ENCODE peak calls at places on chromosomes 2 and 18, in eight cellular contexts. Y is MM.1S, L is OCI-LY7, H is gastrocnemius medialis, E is prostate gland, I is A549, J is Peyer's patch, O is heart right ventricle. X is an unnamed sample.

GRCh38 chr2:10087360-10087759 is 7.1 kb upstream of the CYS1 start:
- DNase-seq in Y (no peak), L (no peak), H (no peak), E (no peak), I (no peak), J (no peak), O (no peak), X (peak; percentile 38)

GRCh38 chr2:149307014-149307413 is 23.4 kb upstream of the LYPD6 start:
- DNase-seq in Y (no peak), L (no peak), H (no peak), E (no peak), I (no peak), J (no peak), O (no peak), X (no peak)

GRCh38 chr2:73105511-73105971 is 7.2 kb downstream of the RAB11FIP5 start:
- DNase-seq in Y (no peak), L (no peak), H (no peak), E (no peak), I (no peak), J (no peak), O (no peak), X (no peak)

GRCh38 chr18:41391616-41392610 is 563.1 kb upstream of the PIK3C3 start:
- DNase-seq in Y (peak; percentile 22), L (no peak), H (no peak), E (peak; percentile 33), I (peak; percentile 1), J (no peak), O (peak; percentile 54), X (no peak)

GRCh38 chr2:238137885-238138284 is 583 bp upstream of the KLHL30 start:
- DNase-seq in Y (no peak), L (no peak), H (no peak), E (no peak), I (no peak), J (no peak), O (no peak), X (peak; percentile 10)

GRCh38 chr2:101473911-101474751 is 781 bp downstream of the RFX8 start:
- DNase-seq in Y (no peak), L (no peak), H (no peak), E (no peak), I (no peak), J (peak; percentile 52), O (peak; percentile 71), X (peak; percentile 16)

GRCh38 chr2:151287513-151288250 is 1.8 kb downstream of the NMI start:
- DNase-seq in Y (no peak), L (no peak), H (no peak), E (no peak), I (no peak), J (no peak), O (no peak), X (no peak)

GRCh38 chr2:231033147-231034132 is 3.9 kb upstream of the C2orf72 start:
- DNase-seq in Y (no peak), L (no peak), H (no peak), E (no peak), I (no peak), J (no peak), O (no peak), X (no peak)

GRCh38 chr18:23793985-23794867 is 105.0 kb downstream of the LAMA3 start:
- DNase-seq in Y (no peak), L (no peak), H (no peak), E (no peak), I (no peak), J (no peak), O (no peak), X (no peak)

GRCh38 chr2:3185256-3185655 is 192.4 kb downstream of the EIPR1 start:
- DNase-seq in Y (no peak), L (no peak), H (no peak), E (no peak), I (no peak), J (no peak), O (no peak), X (no peak)

GRCh38 chr2:29117636-29118303 is 2.6 kb downstream of the CLIP4 start:
- DNase-seq in Y (no peak), L (no peak), H (no peak), E (no peak), I (peak; percentile 79), J (no peak), O (no peak), X (no peak)

GRCh38 chr18:22547807-22548561 is 130.3 kb upstream of the CTAGE1 start:
- DNase-seq in Y (no peak), L (no peak), H (no peak), E (no peak), I (no peak), J (no peak), O (no peak), X (no peak)

GRCh38 chr2:15955232-15955983 is 15.1 kb downstream of the MYCN start:
- DNase-seq in Y (no peak), L (no peak), H (no peak), E (peak; percentile 19), I (no peak), J (no peak), O (no peak), X (no peak)

GRCh38 chr2:15956230-15956629 is 15.9 kb downstream of the MYCN start:
- DNase-seq in Y (no peak), L (no peak), H (no peak), E (no peak), I (no peak), J (no peak), O (no peak), X (no peak)

GRCh38 chr2:15957881-15958713 is 17.7 kb downstream of the MYCN start:
- DNase-seq in Y (no peak), L (no peak), H (no peak), E (no peak), I (no peak), J (no peak), O (no peak), X (no peak)

GRCh38 chr2:15956751-15957736 is 16.7 kb downstream of the MYCN start:
- DNase-seq in Y (no peak), L (no peak), H (no peak), E (no peak), I (no peak), J (no peak), O (no peak), X (no peak)

GRCh38 chr2:15959331-15960153 is 19.2 kb downstream of the MYCN start:
- DNase-seq in Y (no peak), L (no peak), H (no peak), E (no peak), I (no peak), J (no peak), O (no peak), X (no peak)
- H3K9me3 ChIP-seq in Y (no peaks in the 10 kb centered on the region), L (no peaks in the 10 kb centered on the region), H (no peaks in the 10 kb centered on the region), E (no peaks in the 10 kb centered on the region), I (no peaks in the 10 kb centered on the region), J (no peaks in the 10 kb centered on the region), O (peaks cover 9% of the 10 kb centered on the region), X (no peaks in the 10 kb centered on the region)

GRCh38 chr2:225122582-225123486 is 80.6 kb upstream of the DOCK10 start:
- DNase-seq in Y (peak; percentile 15), L (peak; percentile 44), H (no peak), E (no peak), I (no peak), J (no peak), O (no peak), X (peak; percentile 57)
- TF ChIP-seq CTCF in Y (peak; percentile 30), L (peak; percentile 74), H (no peak), E (peak; percentile 48), I (peak; percentile 49), J (peak; percentile 48), O (peak; percentile 45), X (peak; percentile 30)

DNA sequence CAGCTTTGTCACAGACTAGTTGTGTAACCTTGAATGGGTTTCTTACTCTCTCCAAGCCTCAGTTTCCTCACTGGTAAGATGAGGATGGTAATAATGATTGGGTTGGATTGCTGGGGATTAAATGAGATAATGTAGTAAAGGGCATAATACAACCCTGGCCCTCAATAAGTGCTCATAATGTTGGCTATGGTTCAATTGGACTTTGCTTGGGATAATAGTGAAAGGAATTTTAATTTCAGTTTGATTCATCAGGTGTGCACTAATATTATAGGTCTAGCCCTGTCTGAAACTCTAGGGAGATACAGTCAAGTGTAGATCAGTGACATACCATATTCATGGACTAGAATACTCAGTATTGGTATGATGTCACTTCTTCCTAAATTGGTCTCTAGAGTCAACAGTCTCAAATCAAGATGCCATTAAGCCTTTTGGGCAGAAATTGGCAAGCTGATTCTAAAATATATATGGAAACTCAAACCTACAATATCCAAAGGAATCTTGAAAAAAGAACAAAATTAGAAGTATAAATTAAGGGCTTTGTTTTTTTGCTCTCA is 161.4 kb downstream of the SMAD7 start:
- DNase-seq in Y (no peak), L (no peak), H (no peak), E (no peak), I (no peak), J (no peak), O (no peak), X (no peak)
- H3K9me3 ChIP-seq in Y (no peaks in the 10 kb centered on the region), L (no peaks in the 10 kb centered on the region), H (no peaks in the 10 kb centered on the region), E (no peaks in the 10 kb centered on the region), I (no peaks in the 10 kb centered on the region), J (no peaks in the 10 kb centered on the region), O (no peaks in the 10 kb centered on the region), X (no peaks in the 10 kb centered on the region)

GRCh38 chr2:222982010-222982908 is 69.7 kb upstream of the KCNE4 start:
- DNase-seq in Y (no peak), L (peak; percentile 61), H (peak; percentile 44), E (no peak), I (no peak), J (no peak), O (no peak), X (no peak)
- TF ChIP-seq CTCF in Y (peak; percentile 13), L (peak; percentile 58), H (no peak), E (peak; percentile 39), I (peak; percentile 68), J (peak; percentile 35), O (peak; percentile 61), X (no peak)

GRCh38 chr2:197434541-197435513 is at the start of gene SF3B1:
- DNase-seq in Y (peak; percentile 99), L (peak; percentile 99), H (peak; percentile 96), E (peak; percentile 98), I (peak; percentile 89), J (peak; percentile 99), O (peak; percentile 99), X (peak; percentile 99)

GRCh38 chr2:197427986-197428385 is 6.8 kb downstream of the SF3B1 start:
- DNase-seq in Y (no peak), L (no peak), H (no peak), E (no peak), I (no peak), J (no peak), O (no peak), X (no peak)

GRCh38 chr2:197435598-197436435 is 989 bp upstream of the SF3B1 start:
- DNase-seq in Y (no peak), L (peak; percentile 27), H (no peak), E (no peak), I (no peak), J (no peak), O (no peak), X (no peak)

GRCh38 chr2:197433770-197434438 is 924 bp downstream of the SF3B1 start:
- DNase-seq in Y (peak; percentile 29), L (peak; percentile 21), H (no peak), E (no peak), I (no peak), J (no peak), O (no peak), X (no peak)

GRCh38 chr2:197431858-197432257 is 3.0 kb downstream of the SF3B1 start:
- DNase-seq in Y (no peak), L (no peak), H (no peak), E (no peak), I (no peak), J (no peak), O (no peak), X (no peak)
- H3K9me3 ChIP-seq in Y (no peaks in the 10 kb centered on the region), L (no peaks in the 10 kb centered on the region), H (no peaks in the 10 kb centered on the region), E (no peaks in the 10 kb centered on the region), I (no peaks in the 10 kb centered on the region), J (no peaks in the 10 kb centered on the region), O (no peaks in the 10 kb centered on the region), X (no peaks in the 10 kb centered on the region)